ENCODE peak calls at places on chromosomes 3 and 15, in eight cellular contexts. R is B cell, V is foreskin fibroblast, X is brain microvascular endothelial cell, M is MCF 10A, I is endodermal cell, C is astrocyte, Y is breast epithelium. P is an unnamed sample.

GRCh38 chr15:57167821-57168395 is 208.4 kb upstream of the CGNL1 start:
- DNase-seq in R (no peak), V (no peak), X (no peak), M (no peak), I (no peak), C (peak), Y (no peak), P (no peak)

GRCh38 chr3:62374375-62374876 is 1.1 kb upstream of the FEZF2 start:
- DNase-seq in R (no peak), V (peak), X (peak), M (no peak), I (peak), C (peak), Y (no peak), P (no peak)

GRCh38 chr3:9934235-9934621 is 594 bp downstream of the CRELD1 start:
- DNase-seq in R (no peak), V (no peak), X (peak), M (no peak), I (no peak), C (peak), Y (no peak), P (no peak)

GRCh38 chr3:154886437-154886836 is 193.7 kb upstream of the MME start:
- DNase-seq in R (no peak), V (peak), X (peak), M (peak), I (no peak), C (peak), Y (no peak), P (peak)

GRCh38 chr15:74540135-74540760 is 772 bp upstream of the ARID3B start:
- DNase-seq in R (no peak), V (peak), X (no peak), M (no peak), I (peak), C (peak), Y (no peak), P (no peak)

GRCh38 chr3:74344865-74345264 is 269.6 kb downstream of the CNTN3 start:
- DNase-seq in R (no peak), V (no peak), X (no peak), M (peak), I (no peak), C (no peak), Y (no peak), P (no peak)

GRCh38 chr3:143119009-143119914 is at the start of gene CHST2:
- DNase-seq in R (peak), V (peak), X (peak), M (peak), I (peak), C (peak), Y (no peak), P (peak)

GRCh38 chr15:23497710-23498111 is 50.7 kb upstream of the GOLGA6L2 start:
- DNase-seq in R (no peak), V (peak), X (peak), M (no peak), I (no peak), C (no peak), Y (no peak), P (no peak)

GRCh38 chr3:177448987-177449975 is 252.0 kb upstream of the TBL1XR1 start:
- DNase-seq in R (no peak), V (no peak), X (peak), M (peak), I (no peak), C (peak), Y (peak), P (peak)

GRCh38 chr3:28050895-28051294 is 190.5 kb upstream of the CMC1 start:
- DNase-seq in R (no peak), V (peak), X (peak), M (peak), I (no peak), C (peak), Y (no peak), P (peak)

GRCh38 chr3:35596611-35597010 is 42.7 kb upstream of the ARPP21 start:
- DNase-seq in R (no peak), V (no peak), X (no peak), M (no peak), I (no peak), C (no peak), Y (no peak), P (no peak)

GRCh38 chr15:55786341-55786740 is 43.4 kb upstream of the PRTG start:
- DNase-seq in R (no peak), V (no peak), X (no peak), M (no peak), I (peak), C (no peak), Y (no peak), P (no peak)

GRCh38 chr3:188720215-188720614 is 451.6 kb upstream of the TPRG1 start:
- DNase-seq in R (no peak), V (peak), X (no peak), M (no peak), I (no peak), C (no peak), Y (no peak), P (no peak)

GRCh38 chr3:11080492-11080891 is 73.8 kb upstream of the HRH1 start:
- DNase-seq in R (no peak), V (no peak), X (no peak), M (peak), I (no peak), C (no peak), Y (no peak), P (no peak)

GRCh38 chr15:90782450-90782849 is 65.3 kb downstream of the BLM start:
- DNase-seq in R (no peak), V (no peak), X (no peak), M (no peak), I (no peak), C (no peak), Y (no peak), P (no peak)

GRCh38 chr15:89665449-89666146 is 10.3 kb upstream of the KIF7 start:
- DNase-seq in R (peak), V (peak), X (peak), M (no peak), I (peak), C (peak), Y (no peak), P (peak)

GRCh38 chr3:188950832-188951489 is 220.8 kb upstream of the TPRG1 start:
- DNase-seq in R (no peak), V (peak), X (peak), M (peak), I (no peak), C (peak), Y (peak), P (peak)

DNA sequence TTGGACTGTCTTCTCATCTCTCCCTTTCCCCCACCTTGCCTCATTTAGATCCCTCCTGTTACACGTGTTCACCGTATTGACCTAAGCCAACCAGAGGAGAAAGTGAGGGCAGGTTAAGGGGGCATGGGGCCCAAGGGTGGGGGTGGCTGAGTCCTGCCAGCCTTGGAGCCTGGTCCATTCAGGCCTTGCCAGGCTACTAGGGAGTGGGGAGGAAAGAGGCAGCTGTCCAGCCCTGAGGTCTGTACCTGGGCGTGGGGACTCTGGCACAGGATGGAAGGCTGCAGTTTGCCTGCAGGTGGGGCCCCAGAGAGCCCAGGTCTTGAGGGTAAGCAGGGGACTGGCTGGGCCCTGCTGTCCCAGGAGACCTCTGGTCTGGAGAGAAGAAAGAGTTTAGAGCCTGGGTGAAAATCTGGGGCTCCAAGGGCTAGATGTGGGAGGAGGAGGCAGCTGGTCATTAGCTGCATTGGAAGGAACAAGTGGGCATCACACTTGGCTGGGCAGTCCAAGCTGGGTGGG is 108.3 kb downstream of the OXNAD1 start:
- DNase-seq in R (no peak), V (no peak), X (no peak), M (no peak), I (no peak), C (no peak), Y (no peak), P (no peak)
- TF ChIP-seq CTCF in R (no peak), V (no peak), X (no peak), M (no peak), I (peak), C (no peak), Y (no peak), P (no peak)

GRCh38 chr15:85579957-85580694 is 199.7 kb downstream of the AKAP13 start:
- DNase-seq in R (no peak), V (no peak), X (no peak), M (no peak), I (no peak), C (peak), Y (no peak), P (no peak)
- TF ChIP-seq CTCF in R (no peak), V (no peak), X (no peak), M (no peak), I (no peak), C (no peak), Y (no peak), P (no peak)

DNA sequence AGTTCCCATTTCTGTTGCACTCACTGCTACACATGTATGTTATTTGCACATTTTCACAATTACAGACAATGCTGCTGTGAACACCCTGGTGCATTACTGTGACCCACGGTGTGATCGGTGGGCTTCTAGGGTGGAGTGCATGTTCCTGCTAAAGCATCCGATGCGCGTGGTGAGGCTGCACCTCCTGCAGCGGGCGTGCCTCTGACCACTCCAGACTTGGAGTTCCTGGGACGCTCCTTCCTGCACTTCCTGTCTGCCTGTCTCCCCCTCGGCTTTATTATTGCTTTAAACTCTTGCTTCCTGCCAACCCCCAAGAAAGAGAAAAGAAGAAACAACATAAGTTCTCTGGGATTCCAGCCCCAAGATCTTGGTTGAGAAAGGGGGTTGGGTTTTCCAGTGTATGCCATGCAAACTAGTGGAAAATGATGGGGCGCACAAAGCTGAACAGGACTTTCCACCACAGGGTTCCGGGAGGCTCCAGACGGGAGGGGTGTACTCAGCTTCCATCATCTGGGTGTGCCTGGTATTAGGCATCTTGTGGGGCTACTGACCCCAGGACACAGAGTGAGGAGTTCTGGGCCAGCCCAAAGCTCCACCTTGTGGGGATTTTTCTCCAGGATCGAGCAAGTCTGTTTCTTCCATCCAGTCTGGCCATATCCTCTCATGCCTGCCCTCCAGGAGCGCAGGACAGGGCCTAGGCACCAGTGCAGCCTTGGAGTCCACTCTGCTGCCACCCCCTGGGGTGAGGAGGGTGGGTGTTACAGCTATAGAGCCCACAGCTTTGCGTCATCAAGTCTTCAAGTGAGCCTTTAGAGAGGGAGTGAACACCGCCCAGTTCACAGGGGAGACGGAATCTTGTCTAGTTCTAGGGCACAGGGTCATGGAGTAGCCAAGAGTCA is 11.2 kb downstream of the RPL32 start:
- DNase-seq in R (no peak), V (peak), X (no peak), M (peak), I (peak), C (no peak), Y (no peak), P (no peak)
- TF ChIP-seq CTCF in R (no peak), V (no peak), X (peak), M (no peak), I (no peak), C (no peak), Y (no peak), P (no peak)

GRCh38 chr3:47414666-47415587 is 34.1 kb downstream of the PTPN23 start:
- DNase-seq in R (peak), V (no peak), X (no peak), M (no peak), I (no peak), C (no peak), Y (no peak), P (no peak)

GRCh38 chr3:47412842-47413520 is 32.2 kb downstream of the PTPN23 start:
- DNase-seq in R (peak), V (no peak), X (no peak), M (no peak), I (no peak), C (no peak), Y (no peak), P (no peak)

GRCh38 chr3:47412453-47412756 is 31.6 kb downstream of the PTPN23 start:
- DNase-seq in R (peak), V (no peak), X (no peak), M (no peak), I (no peak), C (no peak), Y (no peak), P (no peak)

GRCh38 chr3:47413751-47414150 is 32.9 kb downstream of the PTPN23 start:
- DNase-seq in R (peak), V (no peak), X (no peak), M (no peak), I (no peak), C (no peak), Y (peak), P (no peak)

DNA sequence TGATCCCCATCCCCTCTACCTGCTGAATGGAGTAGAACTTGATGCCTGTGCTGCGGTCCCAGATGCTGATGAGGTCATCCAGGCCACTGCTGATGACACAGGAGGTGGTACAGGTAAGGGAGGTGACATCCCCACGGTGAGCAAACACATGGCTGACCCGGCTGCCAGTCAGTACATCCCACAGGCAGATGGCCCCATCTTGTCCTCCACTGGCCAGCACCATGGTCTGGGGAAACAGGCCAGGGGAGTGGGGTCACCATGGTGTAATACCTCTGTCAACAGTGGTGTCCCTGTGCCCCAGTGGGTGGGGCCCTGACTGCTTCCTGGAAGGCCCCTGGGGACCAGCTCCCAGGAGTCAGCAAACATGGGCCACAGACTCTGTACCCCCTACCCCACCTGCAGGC is 33.3 kb downstream of the PTPN23 start:
- DNase-seq in R (peak), V (no peak), X (no peak), M (no peak), I (no peak), C (no peak), Y (no peak), P (no peak)
- TF ChIP-seq CTCF in R (no peak), V (no peak), X (no peak), M (no peak), I (no peak), C (no peak), Y (no peak), P (no peak)

DNA sequence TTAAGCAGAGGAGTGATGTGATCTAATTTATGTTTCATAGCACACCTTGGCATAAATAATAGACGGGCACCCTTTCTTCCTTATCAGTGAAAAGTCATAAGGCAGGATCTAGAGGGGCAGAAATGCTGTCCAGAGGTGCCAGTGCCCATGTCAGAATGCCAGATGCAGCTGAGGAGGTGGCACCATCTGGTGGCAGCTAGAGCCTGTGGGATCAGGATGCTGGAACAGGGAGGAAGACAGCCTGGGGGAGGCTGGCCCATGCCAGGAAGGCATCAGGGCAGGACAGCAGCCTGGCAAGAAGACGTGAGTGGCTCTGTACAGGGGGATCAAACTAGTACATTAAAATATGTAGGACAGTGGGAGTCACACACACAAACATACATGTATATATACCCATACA is 16.5 kb downstream of the MYH15 start:
- DNase-seq in R (no peak), V (peak), X (no peak), M (peak), I (peak), C (no peak), Y (no peak), P (peak)
- TF ChIP-seq CTCF in R (no peak), V (no peak), X (peak), M (no peak), I (peak), C (no peak), Y (no peak), P (peak)

GRCh38 chr3:52827866-52828376 is 2.6 kb downstream of the ITIH4 start:
- DNase-seq in R (no peak), V (peak), X (no peak), M (no peak), I (peak), C (no peak), Y (no peak), P (no peak)
- TF ChIP-seq CTCF in R (no peak), V (no peak), X (peak), M (no peak), I (peak), C (no peak), Y (no peak), P (no peak)

GRCh38 chr15:80309769-80310384 is 57.9 kb upstream of the CTXND1 start:
- DNase-seq in R (no peak), V (peak), X (no peak), M (peak), I (peak), C (no peak), Y (no peak), P (peak)
- TF ChIP-seq CTCF in R (no peak), V (peak), X (peak), M (peak), I (peak), C (peak), Y (peak), P (peak)

GRCh38 chr3:146818301-146818700 is 213.2 kb upstream of the PLSCR5 start:
- DNase-seq in R (no peak), V (no peak), X (no peak), M (no peak), I (no peak), C (no peak), Y (no peak), P (no peak)

GRCh38 chr3:146818866-146819265 is 213.7 kb upstream of the PLSCR5 start:
- DNase-seq in R (no peak), V (no peak), X (no peak), M (no peak), I (no peak), C (no peak), Y (no peak), P (no peak)

GRCh38 chr3:146813496-146813895 is 208.3 kb upstream of the PLSCR5 start:
- DNase-seq in R (no peak), V (peak), X (no peak), M (no peak), I (no peak), C (peak), Y (no peak), P (no peak)

GRCh38 chr3:146814601-146815315 is 209.6 kb upstream of the PLSCR5 start:
- DNase-seq in R (no peak), V (peak), X (peak), M (no peak), I (no peak), C (peak), Y (no peak), P (no peak)

DNA sequence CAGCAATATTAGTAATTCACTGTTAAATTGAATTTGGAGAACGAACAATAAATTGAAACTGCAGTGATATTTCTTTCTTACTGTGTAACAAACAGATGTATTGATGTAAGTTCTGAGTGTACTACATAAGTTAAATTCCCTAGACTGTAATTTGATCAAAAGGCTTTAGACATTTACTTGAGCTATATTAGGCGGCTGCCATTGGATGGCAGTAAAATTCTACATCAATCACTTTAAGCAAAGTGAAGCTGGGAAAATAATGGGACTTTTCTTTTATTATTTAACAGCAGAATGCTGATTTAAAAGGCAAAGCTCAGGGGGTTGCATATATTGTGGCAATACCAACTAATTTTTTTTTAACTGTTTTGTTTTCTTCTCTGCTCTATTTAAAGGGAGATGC is 212.6 kb upstream of the PLSCR5 start:
- DNase-seq in R (no peak), V (peak), X (peak), M (peak), I (no peak), C (peak), Y (no peak), P (no peak)
- TF ChIP-seq CTCF in R (no peak), V (peak), X (peak), M (peak), I (peak), C (peak), Y (no peak), P (no peak)

GRCh38 chr3:169295126-169295525 is 368.4 kb downstream of the MECOM start:
- DNase-seq in R (no peak), V (peak), X (peak), M (peak), I (no peak), C (no peak), Y (no peak), P (peak)
- TF ChIP-seq CTCF in R (no peak), V (peak), X (peak), M (peak), I (peak), C (peak), Y (no peak), P (peak)

P was measured in RWPE1.